ENCODE peak calls at places on chromosomes 7 and 10, in four cellular contexts. I is naive thymus-derived CD4-positive, alpha-beta T cell; E is lung; S is pancreas. O is an unnamed sample.

GRCh38 chr7:22445140-22445722 is 54.8 kb downstream of the STEAP1B start:
- ATAC-seq in I (no peak), S (peak), E (peak), O (no peak)

GRCh38 chr7:105279688-105280007 is 109.1 kb downstream of the SRPK2 start:
- ATAC-seq in I (no peak), S (no peak), E (no peak), O (no peak)

GRCh38 chr7:39898867-39899266 is 51.2 kb upstream of the CDK13 start:
- ATAC-seq in E (no peak), I (no peak), S (no peak), O (no peak)

GRCh38 chr10:123558651-123559050 is 107.5 kb upstream of the GPR26 start:
- ATAC-seq in I (no peak), E (no peak), S (no peak), O (no peak)

GRCh38 chr10:23364378-23364777 is 19.8 kb upstream of the C10orf67 start:
- ATAC-seq in E (no peak), S (no peak), I (no peak), O (peak)

GRCh38 chr7:38242814-38243213 is 30.6 kb downstream of the TARP start:
- ATAC-seq in I (peak), S (no peak), E (no peak), O (no peak)

GRCh38 chr7:134400859-134401258 is 58.0 kb downstream of the AKR1B1 start:
- ATAC-seq in E (no peak), S (no peak), I (no peak), O (no peak)

GRCh38 chr7:90178592-90179279 is 24.5 kb downstream of the STEAP1 start:
- ATAC-seq in E (no peak), S (peak), I (peak), O (peak)

GRCh38 chr10:22605168-22605567 is 109.2 kb downstream of the PIP4K2A start:
- ATAC-seq in E (peak), I (peak), S (peak), O (peak)

GRCh38 chr10:50552771-50553535 is 70.8 kb downstream of the SGMS1 start:
- ATAC-seq in I (peak), E (no peak), S (peak), O (peak)

GRCh38 chr7:107830410-107830809 is 27.4 kb upstream of the SLC26A3 start:
- ATAC-seq in S (no peak), I (no peak), E (no peak), O (no peak)

GRCh38 chr7:155808551-155809331 is 3.5 kb downstream of the SHH start:
- ATAC-seq in E (no peak), I (no peak), S (peak), O (no peak)

GRCh38 chr7:27678617-27679260 is 16.1 kb upstream of the HIBADH start:
- ATAC-seq in S (peak), I (no peak), E (no peak), O (no peak)

GRCh38 chr10:6579904-6580278 is at the start of gene PRKCQ:
- ATAC-seq in I (no peak), E (peak), S (peak), O (peak)

GRCh38 chr7:36473454-36474282 is 84.0 kb downstream of the ANLN start:
- ATAC-seq in S (peak), E (no peak), I (peak), O (peak)

GRCh38 chr7:75662579-75663301 is 76.0 kb downstream of the HIP1 start:
- ATAC-seq in I (peak), S (no peak), E (no peak), O (peak)

GRCh38 chr10:22684707-22685106 is 29.7 kb downstream of the PIP4K2A start:
- ATAC-seq in S (no peak), I (no peak), E (no peak), O (no peak)

GRCh38 chr10:77641788-77642397 is 4.3 kb upstream of the KCNMA1 start:
- ATAC-seq in E (no peak), I (no peak), S (peak), O (no peak)

GRCh38 chr10:119222531-119222930 is 15.2 kb downstream of the GRK5 start:
- ATAC-seq in I (no peak), E (no peak), S (peak), O (no peak)

GRCh38 chr7:132944774-132945173 is 137.1 kb downstream of the CHCHD3 start:
- ATAC-seq in I (no peak), E (no peak), S (no peak), O (no peak)

GRCh38 chr7:140078392-140078791 is 15.6 kb upstream of the PARP12 start:
- ATAC-seq in I (no peak), E (no peak), S (no peak), O (no peak)

GRCh38 chr10:1157615-1157933 is 101.4 kb downstream of the WDR37 start:
- ATAC-seq in E (no peak), I (no peak), S (no peak), O (no peak)

GRCh38 chr7:22944506-22944905 is 69.4 kb downstream of the HYCC1 start:
- ATAC-seq in I (no peak), E (no peak), S (peak), O (no peak)

GRCh38 chr7:2046581-2047271 is 186.0 kb downstream of the MAD1L1 start:
- ATAC-seq in I (no peak), E (no peak), S (no peak), O (no peak)

GRCh38 chr10:11440250-11441150 is 170.9 kb downstream of the USP6NL start:
- ATAC-seq in S (no peak), I (peak), E (no peak), O (peak)

GRCh38 chr10:97475936-97476594 is 22.2 kb downstream of the MMS19 start:
- ATAC-seq in S (peak), I (no peak), E (peak), O (no peak)

GRCh38 chr7:55308186-55308929 is 56.8 kb upstream of the LANCL2 start:
- ATAC-seq in S (peak), I (no peak), E (no peak), O (peak)

GRCh38 chr7:99617187-99617781 is 538 bp downstream of the ZSCAN25 start:
- ATAC-seq in E (no peak), S (no peak), I (no peak), O (no peak)

GRCh38 chr7:2157473-2158279 is 75.1 kb downstream of the MAD1L1 start:
- ATAC-seq in I (no peak), E (peak), S (peak), O (no peak)

GRCh38 chr7:65463184-65463583 is 89.5 kb downstream of the ZNF92 start:
- ATAC-seq in S (no peak), I (no peak), E (no peak), O (peak)

GRCh38 chr7:2635810-2636701 is 4.3 kb downstream of the TTYH3 start:
- ATAC-seq in E (no peak), S (no peak), I (no peak), O (no peak)

GRCh38 chr10:103849212-103849877 is 6.0 kb downstream of the SH3PXD2A start:
- ATAC-seq in S (no peak), E (no peak), I (no peak), O (no peak)

GRCh38 chr10:113064039-113064438 is 114.0 kb downstream of the TCF7L2 start:
- ATAC-seq in I (no peak), E (no peak), S (no peak), O (no peak)

O was measured in activated T-helper 17 cell treated with anti-CD3 and anti-CD28 coated beads, Interleukin-2, amount 50 U/mL, for 72 hours.